ENCODE peak calls at places on chromosomes 5 and 9, in ten cellular contexts. V is heart right ventricle, C is sigmoid colon, D is fibroblast of lung, A is breast epithelium, P is A549, E is cardiac muscle cell, T is OCI-LY7, K is right cardiac atrium, J is pancreas. L is an unnamed sample.

GRCh38 chr5:134034326-134034725 is 29.6 kb upstream of the VDAC1 start:
- DNase-seq in K (no peak), T (no peak), A (no peak), P (no peak), C (no peak), J (no peak), V (no peak), E (no peak), D (no peak), L (no peak)

GRCh38 chr5:139904566-139905400 is 109.2 kb downstream of the PSD2 start:
- DNase-seq in C (peak; percentile 61), A (no peak), P (no peak), V (no peak), K (no peak), E (peak; percentile 76), D (no peak), T (no peak), J (no peak), L (no peak)

GRCh38 chr5:60404171-60404570 is 295.8 kb downstream of the DEPDC1B start:
- DNase-seq in E (no peak), T (no peak), P (no peak), K (no peak), V (no peak), C (no peak), A (no peak), J (no peak), D (peak; percentile 29), L (no peak)

GRCh38 chr5:57412010-57412409 is 70.6 kb downstream of the ACTBL2 start:
- DNase-seq in K (no peak), C (no peak), J (no peak), D (peak; percentile 90), P (no peak), E (no peak), A (no peak), V (no peak), T (no peak), L (no peak)

GRCh38 chr5:75236322-75237316 is at the start of gene ANKRD31:
- DNase-seq in P (peak; percentile 82), T (peak; percentile 77), A (peak; percentile 77), C (peak; percentile 90), E (peak; percentile 91), J (peak; percentile 81), K (peak; percentile 95), V (peak; percentile 77), D (peak; percentile 69), L (peak; percentile 86)

GRCh38 chr5:5419291-5420210 is 2.9 kb upstream of the ICE1 start:
- DNase-seq in K (no peak), E (peak; percentile 46), A (no peak), D (peak; percentile 89), P (peak; percentile 69), T (peak; percentile 27), V (no peak), J (no peak), C (no peak), L (peak; percentile 56)

GRCh38 chr5:132000677-132001453 is 10.6 kb downstream of the ACSL6 start:
- DNase-seq in D (no peak), K (no peak), V (no peak), J (no peak), T (no peak), P (no peak), C (no peak), A (no peak), E (no peak), L (peak; percentile 45)

GRCh38 chr9:124511891-124512805 is 4.9 kb upstream of the NR5A1 start:
- DNase-seq in V (no peak), K (no peak), T (no peak), J (no peak), P (no peak), C (no peak), A (no peak), D (no peak), E (no peak), L (no peak)

GRCh38 chr5:149647334-149647733 is 66.0 kb downstream of the ARHGEF37 start:
- DNase-seq in J (no peak), C (no peak), T (peak; percentile 18), P (no peak), K (no peak), V (no peak), A (no peak), D (no peak), E (no peak), L (no peak)

GRCh38 chr9:115115924-115116323 is 2.0 kb downstream of the TNC start:
- DNase-seq in P (no peak), K (no peak), T (no peak), C (no peak), J (no peak), V (no peak), A (no peak), E (no peak), D (peak; percentile 86), L (no peak)

GRCh38 chr5:80308526-80308925 is 11.3 kb upstream of the SPZ1 start:
- DNase-seq in V (no peak), J (no peak), T (no peak), P (peak; percentile 18), C (no peak), K (no peak), D (no peak), A (no peak), E (no peak), L (no peak)

GRCh38 chr9:136310273-136311030 is 6.6 kb upstream of the CCDC187 start:
- DNase-seq in A (no peak), D (no peak), E (no peak), K (peak; percentile 67), C (no peak), P (no peak), V (no peak), T (peak; percentile 5), J (no peak), L (no peak)

DNA sequence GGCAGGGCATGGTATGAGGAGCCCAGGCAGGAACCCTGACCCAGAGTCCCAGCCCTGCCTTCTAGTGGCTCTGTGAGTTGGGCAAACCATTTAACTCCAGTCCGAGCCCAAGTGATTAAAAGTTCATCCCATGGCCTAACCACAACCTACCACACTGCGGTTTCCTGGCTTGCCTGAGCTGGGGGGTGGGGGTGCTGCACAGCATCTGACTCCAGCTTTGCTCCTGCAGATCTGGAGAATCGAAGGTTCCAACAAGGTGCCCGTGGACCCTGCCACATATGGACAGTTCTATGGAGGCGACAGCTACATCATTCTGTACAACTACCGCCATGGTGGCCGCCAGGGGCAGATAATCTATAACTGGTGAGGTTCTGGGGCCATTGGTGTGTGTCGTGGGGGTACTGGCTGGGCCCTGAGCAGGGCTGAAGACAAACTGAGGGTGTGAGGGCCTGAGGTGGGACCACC is 49.0 kb downstream of the STOM start:
- DNase-seq in V (no peak), T (no peak), P (peak; percentile 36), J (no peak), A (no peak), K (peak; percentile 51), E (no peak), C (peak; percentile 74), D (peak; percentile 77), L (no peak)
- H3K27ac ChIP-seq in V (peak overlapping the region; percentile 62), T (no peak overlapping the region), P (peak overlapping the region; percentile 81), J (no peak overlapping the region), A (peak overlapping the region; percentile 88), K (peak overlapping the region; percentile 47), E (no peak overlapping the region), C (peak overlapping the region; percentile 91), D (peak overlapping the region; percentile 66), L (no peak overlapping the region)

GRCh38 chr5:113167985-113168384 is 191.4 kb downstream of the DCP2 start:
- DNase-seq in A (no peak), C (no peak), D (no peak), T (no peak), J (no peak), E (no peak), P (no peak), K (no peak), V (no peak), L (no peak)

GRCh38 chr5:113163328-113163727 is 186.7 kb downstream of the DCP2 start:
- DNase-seq in A (no peak), T (no peak), E (no peak), C (no peak), V (no peak), D (peak; percentile 64), J (no peak), P (no peak), K (no peak), L (no peak)

GRCh38 chr5:113166710-113167366 is 190.2 kb downstream of the DCP2 start:
- DNase-seq in A (no peak), T (no peak), C (no peak), P (peak; percentile 4), J (no peak), V (no peak), K (no peak), E (no peak), D (peak; percentile 97), L (no peak)

GRCh38 chr5:113164016-113164415 is 187.4 kb downstream of the DCP2 start:
- DNase-seq in C (no peak), D (no peak), A (no peak), E (no peak), J (no peak), V (no peak), P (no peak), T (no peak), K (no peak), L (no peak)

DNA sequence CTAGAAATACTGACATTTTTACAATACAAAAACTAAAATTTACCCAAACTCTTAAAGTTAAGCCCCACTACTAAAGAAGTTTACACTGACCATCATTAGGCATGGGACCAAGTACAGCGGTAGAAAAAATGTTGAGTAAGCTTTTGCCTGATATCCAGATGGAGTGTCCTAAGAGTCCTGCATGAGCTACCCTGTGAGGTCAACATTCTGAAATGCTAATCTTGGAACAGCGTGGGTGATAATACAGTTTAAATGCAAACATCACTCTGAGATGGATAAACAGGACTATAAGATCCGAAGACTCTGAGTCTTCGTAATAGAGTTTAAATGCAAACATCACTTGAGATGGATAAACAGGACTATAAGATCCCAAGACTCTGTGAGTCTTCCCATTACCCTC is 189.7 kb downstream of the DCP2 start:
- DNase-seq in A (no peak), E (no peak), D (peak; percentile 86), K (no peak), J (no peak), V (no peak), P (no peak), C (no peak), T (no peak), L (no peak)
- H3K4me1 ChIP-seq in A (no peaks in the 10 kb centered on the region), E (peaks cover 77% of the 10 kb centered on the region), D (peaks cover 4% of the 10 kb centered on the region), K (peaks cover 18% of the 10 kb centered on the region), J (no peaks in the 10 kb centered on the region), V (peaks cover 59% of the 10 kb centered on the region), P (no peaks in the 10 kb centered on the region), C (no peaks in the 10 kb centered on the region), T (no peaks in the 10 kb centered on the region), L (no peaks in the 10 kb centered on the region)

GRCh38 chr5:154446183-154447073 is 631 bp downstream of the SAP30L start:
- DNase-seq in D (peak; percentile 77), K (peak; percentile 80), V (peak; percentile 44), A (no peak), J (peak; percentile 29), E (peak; percentile 92), T (peak; percentile 25), C (peak; percentile 83), P (peak; percentile 39), L (peak; percentile 48)
- H3K27ac ChIP-seq in D (peak overlapping the region; percentile 47), K (peak overlapping the region; percentile 38), V (peak overlapping the region; percentile 80), A (peak overlapping the region; percentile 87), J (peak overlapping the region; percentile 57), E (peak overlapping the region; percentile 68), T (no peak overlapping the region), C (peak overlapping the region; percentile 91), P (peak overlapping the region; percentile 96), L (peak overlapping the region; percentile 54)

DNA sequence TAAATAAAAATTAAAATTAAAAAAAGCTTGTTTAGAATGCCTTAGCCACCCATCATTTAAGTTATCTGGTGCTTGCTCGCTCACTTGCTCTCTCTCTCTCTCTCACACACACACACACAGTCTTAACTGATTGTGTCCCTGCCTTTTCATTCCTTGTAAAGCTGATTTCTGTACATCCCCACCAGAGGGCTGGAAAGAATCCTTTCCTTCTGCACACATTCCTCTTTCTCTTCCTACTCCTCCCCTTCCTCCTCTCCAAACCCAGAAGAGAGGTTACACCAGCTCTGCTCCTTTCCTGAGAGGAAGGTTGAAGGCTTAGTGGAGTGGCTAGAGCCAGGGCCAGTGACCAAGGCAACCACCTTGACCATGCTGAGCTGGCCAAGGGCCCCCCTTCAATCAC is 25.7 kb downstream of the STK10 start:
- DNase-seq in A (no peak), C (no peak), T (no peak), V (no peak), E (no peak), D (peak; percentile 42), K (no peak), P (peak; percentile 38), J (no peak), L (no peak)
- H3K4me1 ChIP-seq in A (no peaks in the 10 kb centered on the region), C (peaks cover 6% of the 10 kb centered on the region), T (peaks cover 44% of the 10 kb centered on the region), V (peaks cover 47% of the 10 kb centered on the region), E (peaks cover 6% of the 10 kb centered on the region), D (peaks cover 11% of the 10 kb centered on the region), K (peaks cover 16% of the 10 kb centered on the region), P (no peaks in the 10 kb centered on the region), J (no peaks in the 10 kb centered on the region), L (peaks cover 14% of the 10 kb centered on the region)